ENCODE peak calls at places on chromosomes 12 and 14, in five cellular contexts. O is stomach, X is AG04450, E is BJ, C is AG10803. T is an unnamed sample.

GRCh38 chr12:46383654-46384450 is 11.3 kb upstream of the SLC38A2 start:
- DNase-seq in O (peak; percentile 94), X (peak; percentile 95), E (peak; percentile 58), C (peak; percentile 98), T (peak; percentile 96)

GRCh38 chr14:56124296-56124695 is 6.1 kb downstream of the PELI2 start:
- DNase-seq in O (no peak), X (no peak), E (no peak), C (peak; percentile 51), T (peak; percentile 11)

GRCh38 chr14:50542941-50543418 is 10.6 kb upstream of the MAP4K5 start:
- DNase-seq in O (peak; percentile 38), X (no peak), E (no peak), C (peak; percentile 65), T (peak; percentile 38)

GRCh38 chr14:103527408-103528157 is 1.4 kb upstream of the TRMT61A start:
- DNase-seq in O (no peak), X (no peak), E (no peak), C (peak; percentile 53), T (peak; percentile 57)

GRCh38 chr12:76713130-76713529 is 50.8 kb upstream of the ZDHHC17 start:
- DNase-seq in O (no peak), X (no peak), E (no peak), C (no peak), T (no peak)

GRCh38 chr12:21221778-21222177 is 90.8 kb downstream of the SLCO1B1 start:
- DNase-seq in O (no peak), X (no peak), E (no peak), C (no peak), T (no peak)

GRCh38 chr12:15629761-15630160 is 159.4 kb downstream of the EPS8 start:
- DNase-seq in O (no peak), X (no peak), E (no peak), C (peak; percentile 63), T (peak; percentile 50)

GRCh38 chr12:54945082-54945481 is 39.5 kb downstream of the TESPA1 start:
- DNase-seq in O (no peak), X (no peak), E (no peak), C (no peak), T (no peak)

GRCh38 chr12:5388581-5389535 is 43.0 kb upstream of the NTF3 start:
- DNase-seq in O (no peak), X (no peak), E (peak; percentile 19), C (peak; percentile 69), T (peak; percentile 55)

GRCh38 chr14:37864861-37865718 is 269.7 kb downstream of the TTC6 start:
- DNase-seq in O (peak; percentile 68), X (no peak), E (peak; percentile 57), C (peak; percentile 89), T (peak; percentile 79)

GRCh38 chr12:108040968-108041367 is 88.1 kb upstream of the WSCD2 start:
- DNase-seq in O (no peak), X (no peak), E (no peak), C (no peak), T (no peak)

GRCh38 chr12:18141583-18141982 is 51.6 kb upstream of the RERGL start:
- DNase-seq in O (no peak), X (no peak), E (no peak), C (peak; percentile 23), T (no peak)

GRCh38 chr14:70780396-70781075 is 28.8 kb downstream of the MAP3K9 start:
- DNase-seq in O (peak; percentile 53), X (no peak), E (no peak), C (no peak), T (no peak)

GRCh38 chr14:104665663-104666522 is 23.5 kb upstream of the INF2 start:
- DNase-seq in O (peak; percentile 80), X (no peak), E (no peak), C (no peak), T (no peak)

GRCh38 chr14:105884808-105885281 is 358.5 kb downstream of the TMEM121 start:
- DNase-seq in O (peak; percentile 5), X (no peak), E (no peak), C (no peak), T (no peak)

GRCh38 chr14:96167224-96168148 is 37.2 kb upstream of the BDKRB2 start:
- DNase-seq in O (no peak), X (peak; percentile 77), E (peak; percentile 88), C (peak; percentile 83), T (peak; percentile 90)

GRCh38 chr14:24032727-24033418 is 18.9 kb upstream of the CARMIL3 start:
- DNase-seq in O (peak; percentile 49), X (no peak), E (peak; percentile 19), C (peak; percentile 94), T (peak; percentile 65)

GRCh38 chr14:104442107-104442551 is 137.4 kb upstream of the C14orf180 start:
- DNase-seq in O (no peak), X (no peak), E (no peak), C (no peak), T (no peak)

GRCh38 chr14:100788517-100789365 is 37.2 kb upstream of the MEG3 start:
- DNase-seq in O (no peak), X (no peak), E (no peak), C (no peak), T (no peak)
- TF ChIP-seq CTCF in O (no peak), X (no peak), E (no peak), C (no peak), T (no peak)

DNA sequence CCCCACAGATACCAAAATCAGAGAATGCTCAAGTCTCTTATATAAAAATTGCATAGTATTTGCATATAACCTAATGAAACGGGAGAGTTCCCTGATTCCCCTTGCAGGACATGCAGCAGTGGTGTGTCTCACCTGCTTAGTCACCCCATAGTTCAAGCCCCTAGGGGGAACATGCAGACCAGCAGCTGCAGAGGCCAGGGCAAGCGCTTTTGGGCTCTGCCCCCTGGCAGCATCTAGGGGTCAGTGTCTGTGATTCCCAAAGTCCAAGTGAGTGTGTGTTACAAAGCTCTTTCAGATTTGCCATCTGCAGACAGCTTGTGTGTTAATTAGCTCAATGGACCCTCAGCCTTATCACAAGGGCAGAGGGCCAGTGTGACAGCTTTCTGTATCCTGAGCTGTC is 110.1 kb downstream of the DNAI7 start:
- DNase-seq in O (no peak), X (no peak), E (no peak), C (no peak), T (no peak)
- TF ChIP-seq CTCF in O (no peak), X (no peak), E (no peak), C (no peak), T (no peak)

GRCh38 chr14:81986005-81986404 is 452.4 kb upstream of the SEL1L start:
- DNase-seq in O (no peak), X (no peak), E (no peak), C (no peak), T (no peak)

GRCh38 chr14:81990312-81990761 is 456.7 kb upstream of the SEL1L start:
- DNase-seq in O (peak; percentile 45), X (peak; percentile 1), E (no peak), C (peak; percentile 29), T (peak; percentile 22)

DNA sequence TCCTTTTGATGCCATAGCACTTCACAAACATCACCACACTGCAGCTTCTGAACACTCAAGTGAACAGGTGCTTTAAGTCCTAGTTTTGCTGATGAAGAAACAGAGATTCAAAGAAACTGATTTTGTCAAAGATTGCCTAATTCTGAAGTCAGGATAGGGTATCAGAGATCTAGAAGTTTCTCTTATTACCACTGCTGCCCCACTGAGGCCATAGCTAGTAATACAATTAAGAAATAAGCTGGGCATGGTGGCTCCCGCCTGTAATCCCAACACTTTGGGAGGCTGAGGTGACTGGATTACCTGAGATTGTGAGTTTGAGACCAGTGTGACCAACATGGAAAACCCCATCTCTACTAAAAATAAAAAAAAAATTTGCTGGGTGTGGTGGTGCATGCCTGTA is 458.3 kb upstream of the SEL1L start:
- DNase-seq in O (no peak), X (no peak), E (no peak), C (no peak), T (no peak)
- TF ChIP-seq CTCF in O (no peak), X (no peak), E (no peak), C (peak; percentile 13), T (peak; percentile 38)

GRCh38 chr12:109880938-109881337 is 597 bp upstream of the GLTP start:
- DNase-seq in O (no peak), X (no peak), E (no peak), C (no peak), T (no peak)

GRCh38 chr12:109881752-109882151 is 1.4 kb upstream of the GLTP start:
- DNase-seq in O (no peak), X (no peak), E (no peak), C (no peak), T (no peak)

GRCh38 chr12:109878749-109879148 is 1.6 kb downstream of the GLTP start:
- DNase-seq in O (no peak), X (no peak), E (no peak), C (no peak), T (no peak)

GRCh38 chr12:109879332-109880048 is 851 bp downstream of the GLTP start:
- DNase-seq in O (no peak), X (no peak), E (no peak), C (peak; percentile 34), T (no peak)

DNA sequence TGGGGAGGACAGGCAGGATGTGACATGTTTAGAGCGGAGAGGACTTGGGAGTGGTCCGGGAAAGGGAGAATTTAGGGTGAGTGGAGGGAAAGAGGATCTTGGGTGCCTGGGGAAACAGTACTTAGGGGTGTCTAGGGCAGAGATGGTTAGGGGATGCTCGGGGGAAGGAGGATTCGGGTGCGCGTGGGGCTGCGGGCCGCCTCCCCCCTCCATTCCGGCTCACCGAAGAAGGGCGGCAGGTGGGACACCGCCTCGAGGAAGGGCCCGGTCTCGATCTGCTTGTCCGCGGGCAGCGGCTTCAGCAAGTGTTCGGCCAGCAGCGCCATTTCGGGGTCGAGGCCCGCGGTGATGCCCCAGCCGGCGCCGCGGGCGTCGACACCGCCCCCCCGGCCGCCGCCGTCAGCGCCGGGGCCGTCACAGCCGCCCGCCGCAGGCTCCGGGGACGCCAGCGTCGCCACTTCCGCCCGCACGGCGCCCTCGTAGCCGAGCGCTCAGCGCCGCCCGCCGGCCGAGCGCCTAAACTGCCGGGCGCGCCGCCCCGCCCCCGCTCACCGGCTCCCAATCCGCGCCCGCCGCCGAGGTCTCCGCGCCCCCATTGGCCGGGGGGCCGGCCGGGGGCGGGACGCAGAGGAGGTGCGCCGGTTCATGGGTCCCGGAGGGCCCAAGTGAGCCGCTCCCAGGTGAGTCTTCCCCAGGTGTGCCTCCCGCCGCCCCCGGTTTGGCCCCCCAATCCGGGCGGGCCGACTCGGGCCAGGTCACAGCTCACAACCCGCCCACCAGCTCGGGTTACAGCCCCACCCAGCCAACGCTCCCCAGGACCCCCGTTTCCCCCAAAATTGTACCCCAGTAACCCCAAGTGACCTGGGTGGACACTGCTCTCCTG is at the start of gene GLTP:
- DNase-seq in O (peak; percentile 91), X (no peak), E (no peak), C (peak; percentile 73), T (peak; percentile 62)
- TF ChIP-seq CTCF in O (no peak), X (peak; percentile 19), E (peak; percentile 4), C (no peak), T (peak; percentile 63)

DNA sequence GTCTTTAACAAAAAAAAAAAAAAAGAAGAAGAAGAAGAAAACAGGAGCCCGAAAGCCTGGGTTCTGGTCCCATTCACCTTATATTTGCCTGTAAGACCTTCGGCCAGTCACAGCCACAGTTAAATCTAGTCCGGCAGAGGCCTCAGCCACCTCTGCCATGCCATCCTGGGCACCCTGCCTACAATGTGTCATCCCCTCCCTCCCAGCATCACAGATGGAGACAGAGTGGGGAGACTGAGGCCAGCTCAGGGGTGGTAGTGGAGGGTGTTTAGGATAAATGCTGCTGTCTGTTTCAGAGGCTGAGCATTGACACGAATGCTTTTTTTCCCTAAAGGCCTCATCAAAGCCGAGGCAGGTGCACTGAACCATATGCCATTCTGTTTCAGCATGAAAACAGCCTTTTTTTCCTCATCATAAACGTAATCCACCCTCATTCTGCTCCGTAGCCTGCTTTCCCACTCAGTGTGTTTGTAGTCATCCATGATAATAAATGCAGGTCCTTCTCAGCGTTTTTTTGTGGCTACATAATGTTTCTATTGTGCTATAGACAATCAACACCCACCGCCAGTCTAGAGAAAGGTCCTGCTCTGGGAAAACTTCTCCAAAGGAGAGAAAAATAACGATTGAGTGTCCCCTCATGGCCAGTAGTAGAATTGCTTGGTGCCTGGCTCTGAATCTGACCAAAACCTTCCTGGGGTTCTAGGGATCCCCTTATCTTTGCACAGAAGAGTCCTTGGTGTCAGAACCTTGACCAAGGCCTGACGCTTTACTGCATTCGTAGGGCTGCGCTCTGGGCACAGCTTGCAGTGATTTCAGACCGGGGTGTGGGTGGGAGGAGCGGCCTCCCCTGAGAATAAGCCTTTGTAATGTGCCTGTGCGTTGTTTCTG is 41.1 kb upstream of the TSPAN9 start:
- DNase-seq in O (no peak), X (no peak), E (no peak), C (no peak), T (peak; percentile 26)
- TF ChIP-seq CTCF in O (no peak), X (peak; percentile 55), E (peak; percentile 43), C (peak; percentile 50), T (peak; percentile 72)

T was measured in HFFc6.